ENCODE peak calls at places on chromosomes 5 and 9, in four cellular contexts. R is transverse colon; B is mucosa of descending colon; K is Jurkat, Clone E6-1. I is an unnamed sample.

GRCh38 chr5:42614509-42614908 is 142.1 kb upstream of the CCDC152 start:
- DNase-seq in R (no peak), B (no peak), K (no peak), I (no peak)

GRCh38 chr9:83936523-83936922 is 15.3 kb upstream of the KIF27 start:
- DNase-seq in R (no peak), B (no peak), K (no peak), I (no peak)

GRCh38 chr5:71932649-71933338 is 174.5 kb upstream of the MAP1B start:
- DNase-seq in R (peak), B (peak), K (no peak), I (peak)

GRCh38 chr9:72462340-72462739 is 59.1 kb upstream of the TMC1 start:
- DNase-seq in R (no peak), B (no peak), K (no peak), I (no peak)

GRCh38 chr9:75228893-75229292 is 140.6 kb downstream of the OSTF1 start:
- DNase-seq in R (peak), B (no peak), K (no peak), I (peak)

GRCh38 chr5:180436275-180436674 is 57.9 kb upstream of the CNOT6 start:
- DNase-seq in R (no peak), B (no peak), K (no peak), I (peak)

GRCh38 chr5:67315082-67315801 is 118.6 kb upstream of the CD180 start:
- DNase-seq in R (no peak), B (no peak), K (no peak), I (peak)

GRCh38 chr9:1875921-1876448 is 139.2 kb upstream of the SMARCA2 start:
- DNase-seq in R (peak), B (peak), K (no peak), I (no peak)

GRCh38 chr5:108650997-108651396 is 96.7 kb upstream of the FER start:
- DNase-seq in R (no peak), B (no peak), K (no peak), I (no peak)

GRCh38 chr5:139146809-139147742 is 51.1 kb downstream of the SIL1 start:
- DNase-seq in R (no peak), B (no peak), K (peak), I (no peak)

GRCh38 chr9:79501546-79501945 is 70.2 kb upstream of the TLE4 start:
- DNase-seq in R (no peak), B (no peak), K (no peak), I (no peak)

GRCh38 chr5:175590471-175590881 is 67.4 kb upstream of the HRH2 start:
- DNase-seq in R (no peak), B (no peak), K (no peak), I (no peak)

GRCh38 chr9:109745335-109746283 is 34.4 kb upstream of the PALM2AKAP2 start:
- DNase-seq in R (peak), B (no peak), K (no peak), I (peak)

GRCh38 chr9:81534138-81534865 is 155.0 kb downstream of the TLE1 start:
- DNase-seq in R (no peak), B (no peak), K (no peak), I (no peak)

GRCh38 chr5:170752257-170753215 is 31.0 kb upstream of the GABRP start:
- DNase-seq in R (peak), B (no peak), K (no peak), I (peak)

GRCh38 chr5:71830626-71831539 is 111.8 kb downstream of the CARTPT start:
- DNase-seq in R (peak), B (no peak), K (no peak), I (peak)

GRCh38 chr5:112480501-112480900 is 61.4 kb upstream of the EPB41L4A start:
- DNase-seq in R (no peak), B (no peak), K (no peak), I (no peak)

GRCh38 chr5:168152660-168153059 is 138.8 kb upstream of the WWC1 start:
- DNase-seq in R (no peak), B (no peak), K (peak), I (no peak)

GRCh38 chr5:10528056-10528816 is 35.6 kb upstream of the ANKRD33B start:
- DNase-seq in R (no peak), B (no peak), K (no peak), I (no peak)

GRCh38 chr9:35666045-35666444 is 1.1 kb upstream of the ARHGEF39 start:
- DNase-seq in R (no peak), B (no peak), K (no peak), I (no peak)

GRCh38 chr9:20621553-20622329 is 558 bp downstream of the MLLT3 start:
- DNase-seq in R (peak), B (peak), K (peak), I (peak)

GRCh38 chr5:127076730-127077129 is 3.4 kb upstream of the C5orf63 start:
- DNase-seq in R (no peak), B (no peak), K (no peak), I (no peak)

GRCh38 chr5:67481362-67481761 is 284.8 kb upstream of the CD180 start:
- DNase-seq in R (no peak), B (no peak), K (no peak), I (no peak)

GRCh38 chr5:17828709-17829108 is 194.4 kb downstream of the TAF11L14 start:
- DNase-seq in R (no peak), B (no peak), K (no peak), I (no peak)

GRCh38 chr9:122397749-122398148 is 26.9 kb downstream of the PTGS1 start:
- DNase-seq in R (no peak), B (no peak), K (no peak), I (no peak)

GRCh38 chr9:11457809-11458785 is 845.3 kb upstream of the PTPRD start:
- DNase-seq in R (no peak), B (no peak), K (no peak), I (no peak)

GRCh38 chr9:20225841-20226240 is 396.5 kb downstream of the MLLT3 start:
- DNase-seq in R (no peak), B (no peak), K (no peak), I (no peak)

GRCh38 chr9:17134396-17134842 is 421 bp upstream of the CNTLN start:
- DNase-seq in R (no peak), B (no peak), K (no peak), I (no peak)

DNA sequence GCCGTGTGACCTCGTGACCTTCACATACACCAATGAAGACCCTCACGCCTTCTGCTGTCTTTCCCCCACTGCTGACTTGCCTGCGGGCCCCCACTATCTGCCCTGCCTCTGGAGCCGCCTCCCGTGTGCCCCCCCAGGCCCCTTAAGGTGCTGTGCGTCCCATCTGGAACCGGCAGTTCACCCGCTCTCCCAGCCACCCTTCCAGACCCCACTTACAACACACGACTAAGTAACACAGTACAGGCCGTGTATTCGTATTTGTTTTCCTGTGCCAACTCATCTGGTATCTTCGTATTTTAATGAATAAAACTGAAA is 21.7 kb upstream of the TERT start:
- DNase-seq in R (no peak), B (no peak), K (no peak), I (no peak)
- H3K4me3 ChIP-seq in R (no peak), B (no peak), K (peak), I (no peak)

GRCh38 chr5:95956900-95957293 is 4.8 kb downstream of the ELL2 start:
- DNase-seq in R (no peak), B (no peak), K (no peak), I (no peak)
- H3K4me3 ChIP-seq in R (no peak), B (no peak), K (no peak), I (no peak)

GRCh38 chr9:101087426-101087825 is 58.9 kb downstream of the PLPPR1 start:
- DNase-seq in R (no peak), B (no peak), K (peak), I (no peak)
- H3K4me3 ChIP-seq in R (no peak), B (no peak), K (no peak), I (no peak)

DNA sequence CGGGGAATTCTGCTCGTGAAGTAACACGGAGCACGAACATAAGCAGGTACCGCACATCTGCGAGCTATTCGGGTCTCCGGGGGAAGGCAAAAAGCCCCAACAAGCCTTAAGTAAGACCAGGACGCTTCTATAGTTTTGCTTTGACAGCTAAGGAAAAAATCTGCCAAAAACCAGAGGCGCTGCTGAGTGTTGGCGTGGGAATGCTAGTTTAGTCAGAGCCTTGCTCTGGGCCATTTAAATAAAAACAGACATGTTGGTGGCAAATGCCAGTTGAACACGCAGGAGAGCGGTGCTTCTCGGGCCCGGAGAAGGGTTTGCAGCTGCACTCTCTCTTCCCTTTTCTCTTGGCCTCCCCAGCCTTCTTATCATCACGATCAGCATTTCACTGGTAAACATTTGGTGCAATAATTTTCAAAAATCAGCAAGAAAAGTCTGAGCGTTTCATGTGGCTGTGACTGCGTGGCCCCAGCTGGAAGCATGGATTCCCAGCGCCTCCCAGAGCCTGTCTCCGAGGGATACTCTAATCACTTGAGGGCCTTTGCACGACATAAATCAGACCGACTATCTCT is 6.4 kb upstream of the NOTCH1 start:
- DNase-seq in R (no peak), B (no peak), K (peak), I (no peak)
- H3K4me3 ChIP-seq in R (no peak), B (no peak), K (no peak), I (no peak)

DNA sequence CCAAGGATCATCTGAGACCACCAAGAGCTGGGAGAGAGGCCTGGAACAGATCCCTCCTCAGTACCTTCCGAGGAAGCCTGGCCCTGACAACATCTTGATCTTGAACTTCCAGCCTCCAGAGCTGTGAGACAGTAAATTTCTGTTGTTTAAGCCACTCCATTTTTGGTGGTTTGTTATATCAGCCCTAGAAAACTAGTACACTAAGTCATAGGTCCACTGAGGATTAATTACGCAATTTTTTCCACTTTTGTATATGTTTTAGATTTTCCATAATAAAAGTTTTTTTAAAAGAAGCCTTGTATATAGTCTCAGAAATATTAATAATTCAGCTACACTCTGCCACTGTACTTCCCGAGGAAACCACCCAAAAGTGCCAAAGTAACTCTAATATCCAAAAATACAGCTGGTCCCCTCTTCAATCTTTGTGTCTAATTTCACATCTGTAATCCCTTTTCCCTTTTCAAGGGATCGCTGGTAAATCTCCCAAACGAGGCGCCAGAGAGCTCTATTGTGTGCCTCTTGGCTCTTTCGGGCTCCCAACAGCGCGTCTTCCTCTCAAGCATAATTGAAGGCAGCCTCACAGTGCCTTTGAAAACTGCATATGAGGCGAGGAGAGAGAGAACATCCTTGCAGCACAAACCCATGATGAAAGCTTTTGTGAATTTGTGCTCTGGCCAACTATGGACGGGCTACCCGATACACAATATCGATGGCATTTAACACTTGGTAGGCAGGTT is 32.7 kb downstream of the PRUNE2 start:
- DNase-seq in R (no peak), B (no peak), K (no peak), I (no peak)
- H3K4me3 ChIP-seq in R (no peak), B (no peak), K (no peak), I (no peak)

DNA sequence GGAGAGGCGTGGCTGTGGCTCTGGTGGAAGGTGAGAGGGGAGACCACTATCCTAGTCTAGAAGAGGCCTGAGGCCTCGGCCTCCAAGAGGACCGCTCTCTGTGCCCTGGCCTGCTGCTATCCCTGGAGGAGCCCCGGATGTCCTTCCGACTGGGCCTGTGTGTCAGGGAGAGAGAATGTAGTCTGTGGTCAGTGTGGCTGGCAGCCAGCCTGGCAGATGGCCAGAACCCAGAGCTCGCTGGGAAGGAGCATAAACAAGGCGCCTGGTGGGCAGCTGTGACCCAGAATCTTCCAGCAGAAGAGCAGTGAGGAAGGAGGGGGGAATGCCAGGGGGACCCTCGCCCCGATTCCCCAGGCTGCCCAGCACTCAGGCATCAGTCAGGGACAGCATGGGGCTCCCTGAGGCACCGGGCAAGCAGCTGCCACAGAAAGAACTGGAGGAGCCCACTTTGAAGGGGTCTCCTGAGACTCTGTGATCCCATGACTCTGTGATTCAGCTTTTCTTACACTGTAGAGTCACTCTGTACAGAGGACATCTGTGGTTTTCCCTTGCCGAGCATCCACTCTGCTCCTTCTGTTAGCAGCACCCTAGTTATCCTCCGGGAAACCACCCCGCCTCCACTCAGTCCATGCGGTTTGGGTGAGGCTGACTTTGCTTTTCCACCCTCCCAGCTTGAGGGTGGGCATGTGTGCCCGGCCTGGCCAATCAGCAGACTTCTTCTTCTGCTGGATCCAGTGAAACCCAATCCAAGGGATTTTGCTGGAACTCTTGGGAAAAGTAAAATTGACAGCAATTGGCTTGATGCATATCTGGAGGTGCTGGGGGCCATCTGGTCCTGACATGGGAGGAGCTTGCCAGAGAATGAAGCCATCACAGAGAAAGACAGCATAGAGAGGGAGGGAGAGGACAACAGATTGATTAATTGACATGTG is 46.2 kb upstream of the PWWP2A start:
- DNase-seq in R (peak), B (peak), K (no peak), I (peak)
- H3K4me3 ChIP-seq in R (no peak), B (no peak), K (no peak), I (no peak)

GRCh38 chr9:119092125-119092524 is 277.1 kb downstream of the BRINP1 start:
- DNase-seq in R (no peak), B (no peak), K (no peak), I (no peak)

GRCh38 chr9:119086590-119086989 is 282.6 kb downstream of the BRINP1 start:
- DNase-seq in R (no peak), B (no peak), K (no peak), I (no peak)

GRCh38 chr9:119091074-119091473 is 278.2 kb downstream of the BRINP1 start:
- DNase-seq in R (no peak), B (no peak), K (no peak), I (no peak)

DNA sequence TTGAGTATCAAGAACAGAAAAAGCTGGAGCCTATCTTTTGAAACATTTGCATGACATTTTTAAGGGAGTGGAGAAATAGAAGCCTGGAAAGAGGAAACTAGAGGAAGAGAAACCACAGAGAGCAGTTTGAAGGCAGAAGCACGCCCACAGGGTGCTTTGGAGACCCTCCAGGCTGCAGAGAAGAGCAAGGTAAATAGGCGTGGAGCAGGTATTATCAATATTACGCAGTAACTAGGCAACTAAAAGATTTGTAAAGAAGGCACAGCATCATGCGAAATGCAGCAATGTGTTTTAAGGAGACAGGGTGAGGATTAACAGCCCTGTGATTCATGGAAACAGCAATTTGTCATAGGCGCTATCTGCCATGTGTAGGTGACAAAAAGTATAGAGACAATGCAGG is 281.2 kb downstream of the BRINP1 start:
- DNase-seq in R (no peak), B (no peak), K (no peak), I (no peak)
- H3K4me3 ChIP-seq in R (no peak), B (no peak), K (no peak), I (no peak)

GRCh38 chr9:133989554-133990365 is 2.4 kb downstream of the VAV2 start:
- DNase-seq in R (no peak), B (no peak), K (no peak), I (peak)
- H3K4me3 ChIP-seq in R (no peak), B (no peak), K (no peak), I (no peak)

I was measured in thyroid gland.